ENCODE peak calls at places on chromosomes 11 and 22, in nine cellular contexts. Q, G, F, R, T, K, A, O and L are unnamed samples.

GRCh38 chr11:46673713-46674462 is 26.5 kb downstream of the ARHGAP1 start:
- DNase-seq in Q (no peak), G (no peak), F (no peak), R (peak; percentile 9), T (no peak), K (peak; percentile 26), A (no peak), O (no peak), L (peak; percentile 50)

GRCh38 chr11:44167047-44167446 is 71.6 kb downstream of the EXT2 start:
- DNase-seq in Q (no peak), G (no peak), F (no peak), R (no peak), T (no peak), K (no peak), A (no peak), O (no peak), L (no peak)

GRCh38 chr11:60756307-60757032 is at the start of gene MS4A15:
- DNase-seq in Q (no peak), G (no peak), F (peak; percentile 67), R (peak; percentile 81), T (no peak), K (peak; percentile 9), A (no peak), O (no peak), L (peak; percentile 48)

GRCh38 chr11:64251722-64251985 is 324 bp downstream of the PLCB3 start:
- DNase-seq in Q (no peak), G (no peak), F (no peak), R (no peak), T (no peak), K (no peak), A (no peak), O (no peak), L (no peak)

GRCh38 chr11:66313321-66314185 is 3.3 kb downstream of the CD248 start:
- DNase-seq in Q (peak; percentile 40), G (no peak), F (peak; percentile 56), R (no peak), T (no peak), K (no peak), A (peak; percentile 94), O (no peak), L (no peak)

GRCh38 chr22:21054046-21054713 is 8.4 kb downstream of the LRRC74B start:
- DNase-seq in Q (no peak), G (no peak), F (no peak), R (no peak), T (no peak), K (no peak), A (no peak), O (no peak), L (no peak)

GRCh38 chr11:45543808-45544422 is 121.5 kb downstream of the CHST1 start:
- DNase-seq in Q (peak; percentile 4), G (no peak), F (peak; percentile 72), R (no peak), T (peak; percentile 30), K (no peak), A (no peak), O (no peak), L (no peak)

GRCh38 chr11:36073411-36074203 is 129.7 kb downstream of the LDLRAD3 start:
- DNase-seq in Q (peak; percentile 92), G (peak; percentile 82), F (no peak), R (no peak), T (peak; percentile 62), K (peak; percentile 69), A (no peak), O (no peak), L (peak; percentile 81)

GRCh38 chr11:132994038-132994502 is 538.2 kb downstream of the OPCML start:
- DNase-seq in Q (no peak), G (no peak), F (no peak), R (peak; percentile 36), T (peak; percentile 34), K (no peak), A (no peak), O (no peak), L (peak; percentile 22)

GRCh38 chr11:120467627-120468026 is 43.9 kb upstream of the GRIK4 start:
- DNase-seq in Q (peak; percentile 48), G (no peak), F (no peak), R (no peak), T (no peak), K (no peak), A (no peak), O (no peak), L (no peak)

GRCh38 chr11:61815790-61816735 is 740 bp downstream of the FADS1 start:
- DNase-seq in Q (peak; percentile 60), G (peak; percentile 62), F (peak; percentile 68), R (peak; percentile 96), T (peak; percentile 73), K (peak; percentile 59), A (peak; percentile 92), O (no peak), L (peak; percentile 93)

GRCh38 chr11:692824-693414 is 2.1 kb downstream of the DEAF1 start:
- DNase-seq in Q (no peak), G (no peak), F (no peak), R (no peak), T (no peak), K (peak; percentile 48), A (no peak), O (no peak), L (no peak)